ENCODE peak calls at places on chromosomes 11 and 22, in seven cellular contexts. D is activated CD4-positive, alpha-beta T cell treated with anti-CD3 and anti-CD28 coated beads for 24 hours; F is activated CD8-positive, alpha-beta memory T cell treated with anti-CD3 and anti-CD28 coated beads, Interleukin-2, amount 50 U/mL, for 48 hours; A is SK-N-MC; G is colonic mucosa; X is effector memory CD8-positive, alpha-beta T cell; U is fibroblast of lung. C is an unnamed sample.

GRCh38 chr11:63882555-63883242 is 34.3 kb downstream of the RCOR2 start:
- DNase-seq in D (no peak), F (no peak), A (peak; percentile 72), G (no peak), X (no peak), U (no peak), C (no peak)

GRCh38 chr22:22355233-22355834 is 110.7 kb downstream of the VPREB1 start:
- DNase-seq in D (no peak), F (no peak), A (no peak), G (no peak), X (no peak), U (no peak), C (no peak)

GRCh38 chr22:20650294-20651207 is 123.4 kb upstream of the SERPIND1 start:
- DNase-seq in D (no peak), F (no peak), A (no peak), G (no peak), X (no peak), U (no peak), C (no peak)

GRCh38 chr11:16469968-16470367 is 113.6 kb upstream of the SOX6 start:
- DNase-seq in D (no peak), F (no peak), A (no peak), G (no peak), X (no peak), U (no peak), C (no peak)

GRCh38 chr11:9562716-9563115 is 10.8 kb upstream of the WEE1 start:
- DNase-seq in D (no peak), F (no peak), A (no peak), G (no peak), X (no peak), U (no peak), C (peak; percentile 84)

GRCh38 chr22:50170453-50171318 is at the start of gene PANX2:
- DNase-seq in D (no peak), F (no peak), A (no peak), G (no peak), X (no peak), U (no peak), C (no peak)

GRCh38 chr11:69513663-69514062 is 32.2 kb downstream of the LINC01488 start:
- DNase-seq in D (no peak), F (no peak), A (no peak), G (no peak), X (no peak), U (no peak), C (no peak)

GRCh38 chr11:107370390-107370789 is 87.2 kb downstream of the CWF19L2 start:
- DNase-seq in D (no peak), F (no peak), A (no peak), G (no peak), X (no peak), U (peak; percentile 63), C (no peak)

GRCh38 chr11:31870609-31871309 is 59.6 kb upstream of the PAX6 start:
- DNase-seq in D (no peak), F (peak; percentile 53), A (no peak), G (peak; percentile 37), X (no peak), U (peak; percentile 50), C (peak; percentile 48)